ENCODE peak calls at places on chromosomes 6 and 20, in six cellular contexts. One of them, this sample, is unnamed.

GRCh38 chr6:137951064-137951597 is 84.1 kb downstream of the TNFAIP3 start:
- DNase-seq in colonic mucosa: no peak
- DNase-seq in stomach: no peak
- DNase-seq in thoracic aorta: no peak
- DNase-seq in adrenal gland: no peak
- DNase-seq in AG04450: no peak
- DNase-seq in this sample: no peak

GRCh38 chr20:18001131-18001921 is 32.5 kb downstream of the MGME1 start:
- DNase-seq in AG04450: no peak
- DNase-seq in adrenal gland: peak; percentile 91
- DNase-seq in colonic mucosa: no peak
- DNase-seq in thoracic aorta: peak; percentile 4
- DNase-seq in stomach: peak; percentile 75
- DNase-seq in this sample: peak; percentile 87

GRCh38 chr6:51820555-51820954 is 266.9 kb downstream of the PKHD1 start:
- DNase-seq in adrenal gland: no peak
- DNase-seq in stomach: no peak
- DNase-seq in colonic mucosa: no peak
- DNase-seq in thoracic aorta: no peak
- DNase-seq in AG04450: no peak
- DNase-seq in this sample: no peak

GRCh38 chr6:121886223-121886830 is 450.9 kb downstream of the GJA1 start:
- DNase-seq in AG04450: no peak
- DNase-seq in stomach: no peak
- DNase-seq in colonic mucosa: no peak
- DNase-seq in adrenal gland: no peak
- DNase-seq in thoracic aorta: no peak
- DNase-seq in this sample: no peak

GRCh38 chr6:3351105-3351676 is 92.4 kb downstream of the PSMG4 start:
- DNase-seq in AG04450: no peak
- DNase-seq in adrenal gland: no peak
- DNase-seq in stomach: no peak
- DNase-seq in thoracic aorta: no peak
- DNase-seq in colonic mucosa: no peak
- DNase-seq in this sample: no peak

GRCh38 chr6:133724726-133725125 is 164.2 kb upstream of the TCF21 start:
- DNase-seq in AG04450: no peak
- DNase-seq in stomach: no peak
- DNase-seq in adrenal gland: no peak
- DNase-seq in thoracic aorta: no peak
- DNase-seq in colonic mucosa: no peak
- DNase-seq in this sample: no peak

GRCh38 chr6:36094786-36095496 is 35.4 kb upstream of the MAPK13 start:
- DNase-seq in stomach: peak; percentile 90
- DNase-seq in colonic mucosa: peak; percentile 91
- DNase-seq in thoracic aorta: peak; percentile 46
- DNase-seq in AG04450: peak; percentile 37
- DNase-seq in adrenal gland: peak; percentile 67
- DNase-seq in this sample: no peak

GRCh38 chr6:158233214-158233795 is 65.2 kb downstream of the GTF2H5 start:
- DNase-seq in adrenal gland: no peak
- DNase-seq in colonic mucosa: peak; percentile 27
- DNase-seq in thoracic aorta: no peak
- DNase-seq in stomach: no peak
- DNase-seq in AG04450: no peak
- DNase-seq in this sample: no peak

GRCh38 chr6:14196029-14196428 is 78.5 kb downstream of the CD83 start:
- DNase-seq in adrenal gland: no peak
- DNase-seq in thoracic aorta: no peak
- DNase-seq in colonic mucosa: no peak
- DNase-seq in stomach: no peak
- DNase-seq in AG04450: no peak
- DNase-seq in this sample: no peak

GRCh38 chr6:42380208-42380979 is 71.3 kb downstream of the TRERF1 start:
- DNase-seq in adrenal gland: no peak
- DNase-seq in thoracic aorta: no peak
- DNase-seq in colonic mucosa: no peak
- DNase-seq in stomach: no peak
- DNase-seq in AG04450: no peak
- DNase-seq in this sample: no peak

GRCh38 chr6:42383421-42384208 is 68.1 kb downstream of the TRERF1 start:
- DNase-seq in thoracic aorta: no peak
- DNase-seq in AG04450: no peak
- DNase-seq in colonic mucosa: no peak
- DNase-seq in stomach: no peak
- DNase-seq in adrenal gland: no peak
- DNase-seq in this sample: no peak

GRCh38 chr6:42385339-42385738 is 66.4 kb downstream of the TRERF1 start:
- DNase-seq in stomach: no peak
- DNase-seq in AG04450: no peak
- DNase-seq in thoracic aorta: no peak
- DNase-seq in colonic mucosa: no peak
- DNase-seq in adrenal gland: no peak
- DNase-seq in this sample: no peak

GRCh38 chr6:42378536-42378935 is 73.2 kb downstream of the TRERF1 start:
- DNase-seq in adrenal gland: no peak
- DNase-seq in colonic mucosa: no peak
- DNase-seq in AG04450: no peak
- DNase-seq in stomach: no peak
- DNase-seq in thoracic aorta: no peak
- DNase-seq in this sample: no peak

GRCh38 chr6:42381850-42382249 is 69.9 kb downstream of the TRERF1 start:
- DNase-seq in adrenal gland: no peak
- DNase-seq in AG04450: no peak
- DNase-seq in stomach: no peak
- DNase-seq in thoracic aorta: no peak
- DNase-seq in colonic mucosa: no peak
- DNase-seq in this sample: no peak
- H3K27ac ChIP-seq in adrenal gland: no peak overlapping the region
- H3K27ac ChIP-seq in AG04450: no peak overlapping the region
- H3K27ac ChIP-seq in stomach: no peak overlapping the region
- H3K27ac ChIP-seq in thoracic aorta: no peak overlapping the region
- H3K27ac ChIP-seq in colonic mucosa: no peak overlapping the region
- H3K27ac ChIP-seq in this sample: no peak overlapping the region

GRCh38 chr6:90765491-90765890 is 178.6 kb upstream of the MAP3K7 start:
- DNase-seq in AG04450: no peak
- DNase-seq in stomach: no peak
- DNase-seq in colonic mucosa: no peak
- DNase-seq in adrenal gland: no peak
- DNase-seq in thoracic aorta: no peak
- DNase-seq in this sample: no peak

GRCh38 chr6:90765895-90766294 is 179.0 kb upstream of the MAP3K7 start:
- DNase-seq in AG04450: no peak
- DNase-seq in colonic mucosa: no peak
- DNase-seq in thoracic aorta: no peak
- DNase-seq in stomach: no peak
- DNase-seq in adrenal gland: no peak
- DNase-seq in this sample: no peak

GRCh38 chr6:90770778-90771177 is 183.9 kb upstream of the MAP3K7 start:
- DNase-seq in stomach: no peak
- DNase-seq in thoracic aorta: no peak
- DNase-seq in adrenal gland: no peak
- DNase-seq in AG04450: no peak
- DNase-seq in colonic mucosa: no peak
- DNase-seq in this sample: no peak
- H3K27ac ChIP-seq in stomach: no peak overlapping the region
- H3K27ac ChIP-seq in thoracic aorta: no peak overlapping the region
- H3K27ac ChIP-seq in adrenal gland: no peak overlapping the region
- H3K27ac ChIP-seq in AG04450: no peak overlapping the region
- H3K27ac ChIP-seq in colonic mucosa: no peak overlapping the region
- H3K27ac ChIP-seq in this sample: no peak overlapping the region

DNA sequence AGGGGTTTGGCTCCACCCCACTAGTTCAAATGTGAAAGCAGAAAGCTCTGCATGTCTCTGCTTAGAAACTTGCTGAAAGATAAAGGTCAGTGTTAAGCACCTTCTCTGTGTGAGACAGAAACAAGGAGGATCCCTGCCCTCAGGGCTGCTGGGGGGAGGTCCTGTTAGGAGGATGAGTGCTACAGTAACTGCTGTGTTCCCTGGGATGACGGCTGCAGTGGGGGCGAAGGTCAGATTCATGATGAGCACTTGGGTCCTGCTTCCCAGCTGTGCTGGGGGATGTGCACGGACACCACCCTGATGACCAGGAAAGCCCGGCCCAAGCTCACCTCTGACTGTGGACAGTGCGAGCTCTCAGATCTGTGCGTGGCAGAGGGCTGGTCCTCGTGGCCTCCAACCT is 252.6 kb downstream of the DLL1 start:
- DNase-seq in adrenal gland: no peak
- DNase-seq in thoracic aorta: no peak
- DNase-seq in stomach: peak; percentile 24
- DNase-seq in colonic mucosa: no peak
- DNase-seq in AG04450: no peak
- DNase-seq in this sample: no peak
- H3K27ac ChIP-seq in adrenal gland: no peak overlapping the region
- H3K27ac ChIP-seq in thoracic aorta: no peak overlapping the region
- H3K27ac ChIP-seq in stomach: peak overlapping the region; percentile 52
- H3K27ac ChIP-seq in colonic mucosa: peak overlapping the region; percentile 57
- H3K27ac ChIP-seq in AG04450: no peak overlapping the region
- H3K27ac ChIP-seq in this sample: no peak overlapping the region

GRCh38 chr6:112691289-112691688 is 344.2 kb downstream of the RFPL4B start:
- DNase-seq in colonic mucosa: no peak
- DNase-seq in AG04450: peak; percentile 37
- DNase-seq in stomach: no peak
- DNase-seq in thoracic aorta: no peak
- DNase-seq in adrenal gland: peak; percentile 25
- DNase-seq in this sample: peak; percentile 78
- H3K27ac ChIP-seq in colonic mucosa: no peak overlapping the region
- H3K27ac ChIP-seq in AG04450: no peak overlapping the region
- H3K27ac ChIP-seq in stomach: no peak overlapping the region
- H3K27ac ChIP-seq in thoracic aorta: no peak overlapping the region
- H3K27ac ChIP-seq in adrenal gland: no peak overlapping the region
- H3K27ac ChIP-seq in this sample: peak overlapping the region; percentile 56

GRCh38 chr6:41894366-41895299 is 542 bp downstream of the USP49 start:
- DNase-seq in AG04450: no peak
- DNase-seq in adrenal gland: no peak
- DNase-seq in stomach: peak; percentile 27
- DNase-seq in colonic mucosa: no peak
- DNase-seq in thoracic aorta: peak; percentile 2
- DNase-seq in this sample: no peak

GRCh38 chr6:41895300-41896233 is at the start of gene USP49:
- DNase-seq in AG04450: peak; percentile 56
- DNase-seq in thoracic aorta: peak; percentile 51
- DNase-seq in adrenal gland: peak; percentile 77
- DNase-seq in colonic mucosa: peak; percentile 92
- DNase-seq in stomach: peak; percentile 91
- DNase-seq in this sample: no peak

GRCh38 chr6:41901882-41902519 is 6.8 kb upstream of the USP49 start:
- DNase-seq in thoracic aorta: no peak
- DNase-seq in AG04450: no peak
- DNase-seq in colonic mucosa: peak; percentile 34
- DNase-seq in stomach: no peak
- DNase-seq in adrenal gland: peak; percentile 45
- DNase-seq in this sample: no peak

GRCh38 chr6:41892921-41893564 is 2.1 kb downstream of the USP49 start:
- DNase-seq in stomach: no peak
- DNase-seq in thoracic aorta: no peak
- DNase-seq in AG04450: no peak
- DNase-seq in adrenal gland: no peak
- DNase-seq in colonic mucosa: no peak
- DNase-seq in this sample: no peak

GRCh38 chr6:41896280-41896679 is 1.1 kb upstream of the USP49 start:
- DNase-seq in thoracic aorta: no peak
- DNase-seq in AG04450: no peak
- DNase-seq in colonic mucosa: no peak
- DNase-seq in adrenal gland: no peak
- DNase-seq in stomach: no peak
- DNase-seq in this sample: no peak
- H3K27ac ChIP-seq in thoracic aorta: peak overlapping the region; percentile 87
- H3K27ac ChIP-seq in AG04450: peak overlapping the region; percentile 92
- H3K27ac ChIP-seq in colonic mucosa: peak overlapping the region; percentile 42
- H3K27ac ChIP-seq in adrenal gland: peak overlapping the region; percentile 24
- H3K27ac ChIP-seq in stomach: peak overlapping the region; percentile 89
- H3K27ac ChIP-seq in this sample: peak overlapping the region; percentile 58

GRCh38 chr6:7633361-7633760 is 43.4 kb downstream of the SNRNP48 start:
- DNase-seq in adrenal gland: no peak
- DNase-seq in colonic mucosa: no peak
- DNase-seq in thoracic aorta: no peak
- DNase-seq in stomach: no peak
- DNase-seq in AG04450: no peak
- DNase-seq in this sample: no peak

GRCh38 chr6:7629321-7629720 is 39.3 kb downstream of the SNRNP48 start:
- DNase-seq in colonic mucosa: no peak
- DNase-seq in stomach: no peak
- DNase-seq in thoracic aorta: no peak
- DNase-seq in AG04450: no peak
- DNase-seq in adrenal gland: no peak
- DNase-seq in this sample: no peak

GRCh38 chr6:7631466-7631865 is 41.5 kb downstream of the SNRNP48 start:
- DNase-seq in colonic mucosa: no peak
- DNase-seq in thoracic aorta: no peak
- DNase-seq in adrenal gland: no peak
- DNase-seq in AG04450: no peak
- DNase-seq in stomach: no peak
- DNase-seq in this sample: no peak

GRCh38 chr6:7630792-7631191 is 40.8 kb downstream of the SNRNP48 start:
- DNase-seq in thoracic aorta: no peak
- DNase-seq in stomach: no peak
- DNase-seq in AG04450: no peak
- DNase-seq in colonic mucosa: no peak
- DNase-seq in adrenal gland: no peak
- DNase-seq in this sample: no peak

DNA sequence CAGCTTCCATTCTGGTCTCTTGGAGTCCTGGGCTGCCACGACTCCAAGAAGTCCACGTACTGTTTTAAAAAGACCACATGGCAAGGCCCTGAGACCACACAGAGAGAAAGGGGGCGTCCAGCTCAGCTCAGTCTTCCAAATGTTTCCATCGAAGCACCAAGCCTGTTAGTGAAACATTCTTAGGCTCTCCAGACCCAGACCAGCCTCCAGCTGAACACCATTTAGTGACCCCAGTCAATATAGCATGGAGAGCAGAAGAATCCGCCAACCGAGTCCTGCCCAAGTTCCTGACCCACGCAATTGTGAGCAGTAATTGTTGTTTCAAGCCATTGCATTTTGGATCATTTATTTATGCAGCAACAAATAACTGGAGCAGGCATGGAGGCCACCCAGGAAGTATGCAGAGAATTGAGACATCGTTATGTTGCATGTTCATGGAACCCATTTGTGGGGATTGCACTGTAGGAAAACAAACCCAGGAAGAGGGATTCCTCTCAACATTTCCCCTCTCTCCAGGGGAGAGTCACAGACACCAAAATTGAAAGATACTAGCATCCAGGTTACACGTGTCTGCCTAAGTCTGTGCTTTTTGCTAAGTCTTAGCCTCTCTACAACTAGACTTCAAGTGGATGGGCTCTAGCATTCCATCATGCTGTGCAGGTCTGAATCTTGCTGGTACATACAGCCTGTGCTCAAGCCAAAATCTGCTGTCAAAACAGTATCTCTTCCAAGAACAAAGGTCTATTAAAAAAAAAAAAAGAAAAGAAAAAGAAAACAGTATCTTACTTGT is 42.7 kb downstream of the SNRNP48 start:
- DNase-seq in thoracic aorta: no peak
- DNase-seq in AG04450: no peak
- DNase-seq in colonic mucosa: no peak
- DNase-seq in adrenal gland: no peak
- DNase-seq in stomach: no peak
- DNase-seq in this sample: no peak
- H3K27ac ChIP-seq in thoracic aorta: no peak overlapping the region
- H3K27ac ChIP-seq in AG04450: no peak overlapping the region
- H3K27ac ChIP-seq in colonic mucosa: no peak overlapping the region
- H3K27ac ChIP-seq in adrenal gland: no peak overlapping the region
- H3K27ac ChIP-seq in stomach: no peak overlapping the region
- H3K27ac ChIP-seq in this sample: no peak overlapping the region

This sample was measured in epithelial cell of prostate.